ENCODE peak calls at places on chromosomes 3 and 15, in ten cellular contexts. One of them, this sample, is unnamed.
A peak's percentile ranks its signal among the peaks of the same experiment; 100 is the strongest.

GRCh38 chr3:98733055-98733777 is 29.9 kb upstream of the ST3GAL6 start:
- DNase-seq in upper lobe of right lung: peak; percentile 82
- DNase-seq in BE2C: peak; percentile 74
- DNase-seq in uterus: peak; percentile 26
- DNase-seq in A549: no peak
- DNase-seq in WERI-Rb-1: peak; percentile 30
- DNase-seq in PC-3: peak; percentile 38
- DNase-seq in cardiac fibroblast: peak; percentile 26
- DNase-seq in AG04450: no peak
- DNase-seq in ovary: peak; percentile 13
- DNase-seq in this sample: peak; percentile 61

GRCh38 chr15:25238126-25238525 is 200.7 kb downstream of the UBE3A start:
- DNase-seq in upper lobe of right lung: peak; percentile 50
- DNase-seq in BE2C: no peak
- DNase-seq in uterus: no peak
- DNase-seq in A549: no peak
- DNase-seq in WERI-Rb-1: no peak
- DNase-seq in PC-3: no peak
- DNase-seq in cardiac fibroblast: no peak
- DNase-seq in AG04450: no peak
- DNase-seq in ovary: no peak
- DNase-seq in this sample: no peak

GRCh38 chr3:66593978-66594377 is 93.2 kb upstream of the LRIG1 start:
- DNase-seq in upper lobe of right lung: no peak
- DNase-seq in BE2C: no peak
- DNase-seq in uterus: no peak
- DNase-seq in A549: peak; percentile 79
- DNase-seq in WERI-Rb-1: no peak
- DNase-seq in PC-3: peak; percentile 85
- DNase-seq in cardiac fibroblast: peak; percentile 95
- DNase-seq in AG04450: peak; percentile 83
- DNase-seq in ovary: no peak
- DNase-seq in this sample: peak; percentile 89

GRCh38 chr3:123066896-123067688 is at the start of gene PDIA5:
- DNase-seq in upper lobe of right lung: peak; percentile 96
- DNase-seq in BE2C: peak; percentile 97
- DNase-seq in uterus: peak; percentile 86
- DNase-seq in A549: peak; percentile 88
- DNase-seq in WERI-Rb-1: peak; percentile 96
- DNase-seq in PC-3: peak; percentile 95
- DNase-seq in cardiac fibroblast: peak; percentile 89
- DNase-seq in AG04450: peak; percentile 66
- DNase-seq in ovary: peak; percentile 85
- DNase-seq in this sample: peak; percentile 83

GRCh38 chr15:85477730-85478129 is 97.3 kb downstream of the AKAP13 start:
- DNase-seq in upper lobe of right lung: no peak
- DNase-seq in BE2C: no peak
- DNase-seq in uterus: no peak
- DNase-seq in A549: peak; percentile 43
- DNase-seq in WERI-Rb-1: no peak
- DNase-seq in PC-3: peak; percentile 41
- DNase-seq in cardiac fibroblast: peak; percentile 72
- DNase-seq in AG04450: no peak
- DNase-seq in ovary: no peak
- DNase-seq in this sample: peak; percentile 57

GRCh38 chr3:108590443-108590842 is 921 bp downstream of the DZIP3 start:
- DNase-seq in upper lobe of right lung: no peak
- DNase-seq in BE2C: no peak
- DNase-seq in uterus: no peak
- DNase-seq in A549: no peak
- DNase-seq in WERI-Rb-1: no peak
- DNase-seq in PC-3: no peak
- DNase-seq in cardiac fibroblast: peak; percentile 15
- DNase-seq in AG04450: no peak
- DNase-seq in ovary: no peak
- DNase-seq in this sample: no peak

GRCh38 chr3:184965639-184966430 is 153.9 kb downstream of the VPS8 start:
- DNase-seq in upper lobe of right lung: no peak
- DNase-seq in BE2C: no peak
- DNase-seq in uterus: no peak
- DNase-seq in A549: no peak
- DNase-seq in WERI-Rb-1: peak; percentile 11
- DNase-seq in PC-3: no peak
- DNase-seq in cardiac fibroblast: no peak
- DNase-seq in AG04450: no peak
- DNase-seq in ovary: no peak
- DNase-seq in this sample: no peak

GRCh38 chr15:100230784-100231183 is 111.0 kb downstream of the ADAMTS17 start:
- DNase-seq in upper lobe of right lung: no peak
- DNase-seq in BE2C: no peak
- DNase-seq in uterus: no peak
- DNase-seq in A549: no peak
- DNase-seq in WERI-Rb-1: no peak
- DNase-seq in PC-3: no peak
- DNase-seq in cardiac fibroblast: no peak
- DNase-seq in AG04450: no peak
- DNase-seq in ovary: no peak
- DNase-seq in this sample: no peak

GRCh38 chr3:185677146-185677829 is 91.2 kb downstream of the SENP2 start:
- DNase-seq in upper lobe of right lung: no peak
- DNase-seq in BE2C: peak; percentile 28
- DNase-seq in uterus: no peak
- DNase-seq in A549: peak; percentile 61
- DNase-seq in WERI-Rb-1: peak; percentile 20
- DNase-seq in PC-3: peak; percentile 98
- DNase-seq in cardiac fibroblast: peak; percentile 93
- DNase-seq in AG04450: peak; percentile 56
- DNase-seq in ovary: no peak
- DNase-seq in this sample: peak; percentile 90

GRCh38 chr3:194622621-194623360 is 10.4 kb downstream of the TMEM44 start:
- DNase-seq in upper lobe of right lung: no peak
- DNase-seq in BE2C: no peak
- DNase-seq in uterus: no peak
- DNase-seq in A549: no peak
- DNase-seq in WERI-Rb-1: no peak
- DNase-seq in PC-3: no peak
- DNase-seq in cardiac fibroblast: no peak
- DNase-seq in AG04450: no peak
- DNase-seq in ovary: no peak
- DNase-seq in this sample: no peak

GRCh38 chr3:65448120-65448519 is 590.6 kb downstream of the MAGI1 start:
- DNase-seq in upper lobe of right lung: no peak
- DNase-seq in BE2C: no peak
- DNase-seq in uterus: no peak
- DNase-seq in A549: no peak
- DNase-seq in WERI-Rb-1: no peak
- DNase-seq in PC-3: no peak
- DNase-seq in cardiac fibroblast: no peak
- DNase-seq in AG04450: no peak
- DNase-seq in ovary: no peak
- DNase-seq in this sample: no peak

GRCh38 chr3:65479967-65480366 is 558.8 kb downstream of the MAGI1 start:
- DNase-seq in upper lobe of right lung: no peak
- DNase-seq in BE2C: no peak
- DNase-seq in uterus: no peak
- DNase-seq in A549: no peak
- DNase-seq in WERI-Rb-1: no peak
- DNase-seq in PC-3: no peak
- DNase-seq in cardiac fibroblast: peak; percentile 54
- DNase-seq in AG04450: no peak
- DNase-seq in ovary: no peak
- DNase-seq in this sample: no peak

GRCh38 chr3:27590437-27591320 is 106.5 kb upstream of the SLC4A7 start:
- DNase-seq in upper lobe of right lung: no peak
- DNase-seq in BE2C: no peak
- DNase-seq in uterus: no peak
- DNase-seq in A549: peak; percentile 6
- DNase-seq in WERI-Rb-1: no peak
- DNase-seq in PC-3: peak; percentile 49
- DNase-seq in cardiac fibroblast: peak; percentile 91
- DNase-seq in AG04450: no peak
- DNase-seq in ovary: no peak
- DNase-seq in this sample: peak; percentile 79

GRCh38 chr15:41919201-41919820 is 25.5 kb upstream of the SPTBN5 start:
- DNase-seq in upper lobe of right lung: peak; percentile 40
- DNase-seq in BE2C: no peak
- DNase-seq in uterus: no peak
- DNase-seq in A549: no peak
- DNase-seq in WERI-Rb-1: no peak
- DNase-seq in PC-3: no peak
- DNase-seq in cardiac fibroblast: peak; percentile 28
- DNase-seq in AG04450: no peak
- DNase-seq in ovary: no peak
- DNase-seq in this sample: peak; percentile 6

GRCh38 chr3:129553771-129554170 is 10.8 kb downstream of the H1-8 start:
- DNase-seq in upper lobe of right lung: no peak
- DNase-seq in BE2C: peak; percentile 9
- DNase-seq in uterus: no peak
- DNase-seq in A549: no peak
- DNase-seq in WERI-Rb-1: no peak
- DNase-seq in PC-3: no peak
- DNase-seq in cardiac fibroblast: no peak
- DNase-seq in AG04450: no peak
- DNase-seq in ovary: no peak
- DNase-seq in this sample: no peak

GRCh38 chr3:188207941-188208750 is 54.2 kb downstream of the LPP start:
- DNase-seq in upper lobe of right lung: no peak
- DNase-seq in BE2C: no peak
- DNase-seq in uterus: no peak
- DNase-seq in A549: no peak
- DNase-seq in WERI-Rb-1: peak; percentile 22
- DNase-seq in PC-3: no peak
- DNase-seq in cardiac fibroblast: peak; percentile 39
- DNase-seq in AG04450: no peak
- DNase-seq in ovary: no peak
- DNase-seq in this sample: no peak

GRCh38 chr3:25664066-25664809 is 469 bp downstream of the TOP2B start:
- DNase-seq in upper lobe of right lung: peak; percentile 93
- DNase-seq in BE2C: peak; percentile 52
- DNase-seq in uterus: peak; percentile 73
- DNase-seq in A549: peak; percentile 42
- DNase-seq in WERI-Rb-1: peak; percentile 73
- DNase-seq in PC-3: peak; percentile 42
- DNase-seq in cardiac fibroblast: no peak
- DNase-seq in AG04450: no peak
- DNase-seq in ovary: peak; percentile 75
- DNase-seq in this sample: peak; percentile 32

DNA sequence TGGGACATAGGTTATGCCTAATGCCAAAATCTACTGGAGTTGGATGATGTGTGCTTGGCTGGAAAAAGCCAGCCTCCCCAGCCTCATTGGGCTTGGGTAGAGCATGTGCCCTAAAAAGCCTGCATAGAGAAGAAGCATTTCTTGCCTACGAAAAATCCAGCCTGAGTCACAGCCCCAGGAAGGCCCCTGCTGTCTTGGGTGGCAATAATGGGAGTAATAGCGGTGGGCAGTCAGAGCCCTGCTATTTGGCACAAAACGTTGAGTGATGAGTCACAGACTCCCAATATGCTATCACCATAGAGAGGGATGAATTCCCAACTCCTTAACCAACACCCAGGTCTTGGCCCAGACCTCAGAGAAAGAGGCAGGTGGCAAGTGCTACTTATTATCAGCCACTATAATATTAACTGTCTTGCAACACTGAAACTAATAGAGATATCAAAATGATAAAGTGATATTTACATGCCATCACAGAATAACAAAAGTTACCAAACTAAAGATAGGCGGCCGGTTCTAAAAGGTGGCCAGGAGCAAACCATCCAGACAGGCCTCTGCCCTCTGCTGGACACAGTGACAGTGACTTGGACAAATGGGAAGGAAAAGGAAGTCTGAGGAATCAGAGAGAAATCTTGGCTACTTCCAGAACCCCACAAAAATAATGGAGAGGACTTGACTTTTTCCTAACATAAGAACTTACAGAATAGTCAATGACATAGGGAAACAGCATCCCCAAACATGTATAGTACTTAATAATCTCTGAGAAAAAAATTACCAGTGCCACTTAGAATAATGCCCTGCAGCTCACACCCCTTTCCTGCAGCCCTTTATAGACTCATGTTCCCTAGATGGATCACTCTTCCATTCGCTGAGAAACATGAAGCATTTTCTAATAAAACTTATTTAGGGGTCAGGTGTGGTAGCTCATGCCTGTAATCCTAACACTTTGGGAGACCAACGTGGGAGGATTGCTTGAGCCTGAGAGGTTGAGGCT is 51.9 kb upstream of the MUC13 start:
- DNase-seq in upper lobe of right lung: no peak
- DNase-seq in BE2C: peak; percentile 43
- DNase-seq in uterus: no peak
- DNase-seq in A549: peak; percentile 78
- DNase-seq in WERI-Rb-1: no peak
- DNase-seq in PC-3: peak; percentile 89
- DNase-seq in cardiac fibroblast: peak; percentile 93
- DNase-seq in AG04450: peak; percentile 69
- DNase-seq in ovary: no peak
- DNase-seq in this sample: peak; percentile 94
- TF ChIP-seq CTCF in upper lobe of right lung: peak; percentile 41
- TF ChIP-seq CTCF in BE2C: peak; percentile 79
- TF ChIP-seq CTCF in uterus: peak; percentile 26
- TF ChIP-seq CTCF in A549: peak; percentile 66
- TF ChIP-seq CTCF in WERI-Rb-1: peak; percentile 46
- TF ChIP-seq CTCF in PC-3: peak; percentile 78
- TF ChIP-seq CTCF in cardiac fibroblast: peak; percentile 56
- TF ChIP-seq CTCF in AG04450: peak; percentile 52
- TF ChIP-seq CTCF in ovary: no peak
- TF ChIP-seq CTCF in this sample: peak; percentile 52

GRCh38 chr3:171334465-171334811 is 125.8 kb downstream of the TNIK start:
- DNase-seq in upper lobe of right lung: peak; percentile 71
- DNase-seq in BE2C: no peak
- DNase-seq in uterus: no peak
- DNase-seq in A549: peak; percentile 12
- DNase-seq in WERI-Rb-1: no peak
- DNase-seq in PC-3: no peak
- DNase-seq in cardiac fibroblast: peak; percentile 60
- DNase-seq in AG04450: no peak
- DNase-seq in ovary: no peak
- DNase-seq in this sample: peak; percentile 51
- H3K4me3 ChIP-seq in upper lobe of right lung: no peak overlapping the region
- H3K4me3 ChIP-seq in BE2C: no peak overlapping the region
- H3K4me3 ChIP-seq in uterus: no peak overlapping the region
- H3K4me3 ChIP-seq in A549: no peak overlapping the region
- H3K4me3 ChIP-seq in WERI-Rb-1: no peak overlapping the region
- H3K4me3 ChIP-seq in PC-3: no peak overlapping the region
- H3K4me3 ChIP-seq in cardiac fibroblast: no peak overlapping the region
- H3K4me3 ChIP-seq in AG04450: no peak overlapping the region
- H3K4me3 ChIP-seq in ovary: no peak overlapping the region
- H3K4me3 ChIP-seq in this sample: no peak overlapping the region

GRCh38 chr3:28915711-28916481 is 365.0 kb upstream of the RBMS3 start:
- DNase-seq in upper lobe of right lung: no peak
- DNase-seq in BE2C: peak; percentile 47
- DNase-seq in uterus: no peak
- DNase-seq in A549: peak; percentile 59
- DNase-seq in WERI-Rb-1: peak; percentile 68
- DNase-seq in PC-3: peak; percentile 68
- DNase-seq in cardiac fibroblast: peak; percentile 77
- DNase-seq in AG04450: peak; percentile 61
- DNase-seq in ovary: no peak
- DNase-seq in this sample: peak; percentile 71
- TF ChIP-seq CTCF in upper lobe of right lung: no peak
- TF ChIP-seq CTCF in BE2C: peak; percentile 44
- TF ChIP-seq CTCF in uterus: no peak
- TF ChIP-seq CTCF in A549: peak; percentile 16
- TF ChIP-seq CTCF in WERI-Rb-1: peak; percentile 64
- TF ChIP-seq CTCF in PC-3: peak; percentile 60
- TF ChIP-seq CTCF in cardiac fibroblast: no peak
- TF ChIP-seq CTCF in AG04450: peak; percentile 36
- TF ChIP-seq CTCF in ovary: no peak
- TF ChIP-seq CTCF in this sample: peak; percentile 22

GRCh38 chr3:11211531-11212300 is 57.4 kb downstream of the HRH1 start:
- DNase-seq in upper lobe of right lung: no peak
- DNase-seq in BE2C: no peak
- DNase-seq in uterus: peak; percentile 46
- DNase-seq in A549: no peak
- DNase-seq in WERI-Rb-1: no peak
- DNase-seq in PC-3: no peak
- DNase-seq in cardiac fibroblast: peak; percentile 51
- DNase-seq in AG04450: no peak
- DNase-seq in ovary: no peak
- DNase-seq in this sample: peak; percentile 87
- H3K4me3 ChIP-seq in upper lobe of right lung: no peak overlapping the region
- H3K4me3 ChIP-seq in BE2C: no peak overlapping the region
- H3K4me3 ChIP-seq in uterus: no peak overlapping the region
- H3K4me3 ChIP-seq in A549: no peak overlapping the region
- H3K4me3 ChIP-seq in WERI-Rb-1: no peak overlapping the region
- H3K4me3 ChIP-seq in PC-3: no peak overlapping the region
- H3K4me3 ChIP-seq in cardiac fibroblast: no peak overlapping the region
- H3K4me3 ChIP-seq in AG04450: no peak overlapping the region
- H3K4me3 ChIP-seq in ovary: no peak overlapping the region
- H3K4me3 ChIP-seq in this sample: no peak overlapping the region